ENCODE peak calls at places on chromosomes 16 and 17, in eight cellular contexts. F is lower leg skin, D is ascending aorta, Y is neural progenitor cell, L is epithelial cell of esophagus, B is right lobe of liver, C is endodermal cell, O is GM20000. Q is an unnamed sample.

GRCh38 chr17:64778367-64779290 is 116.5 kb upstream of the SMURF2 start:
- DNase-seq in D (peak), Y (peak), C (peak), F (peak), L (peak), O (peak), B (no peak), Q (peak)

GRCh38 chr16:66652661-66653060 is 43.9 kb downstream of the CMTM4 start:
- DNase-seq in B (no peak), O (no peak), F (no peak), C (no peak), L (no peak), Y (no peak), D (no peak), Q (no peak)

GRCh38 chr16:17258848-17259713 is 211.7 kb downstream of the XYLT1 start:
- DNase-seq in D (no peak), Y (no peak), B (no peak), L (no peak), C (peak), O (peak), F (no peak), Q (no peak)

GRCh38 chr16:11742041-11742535 is 569 bp downstream of the TXNDC11 start:
- DNase-seq in C (peak), B (peak), F (peak), Y (no peak), O (peak), D (peak), L (peak), Q (no peak)

GRCh38 chr16:23079683-23080221 is 69.5 kb downstream of the USP31 start:
- DNase-seq in C (no peak), O (no peak), Y (no peak), D (no peak), L (peak), F (no peak), B (no peak), Q (peak)

GRCh38 chr17:48753794-48754499 is 25.4 kb upstream of the HOXB13 start:
- DNase-seq in F (no peak), O (no peak), L (no peak), B (no peak), D (no peak), C (no peak), Y (no peak), Q (no peak)

GRCh38 chr16:72657791-72658190 is 390.1 kb downstream of the ZFHX3 start:
- DNase-seq in C (no peak), Y (no peak), D (no peak), L (no peak), B (no peak), F (no peak), O (peak), Q (no peak)

GRCh38 chr17:670286-670685 is 44.4 kb downstream of the VPS53 start:
- DNase-seq in D (no peak), Y (no peak), L (no peak), F (peak), B (no peak), O (no peak), C (no peak), Q (no peak)

GRCh38 chr17:74442670-74443515 is 11.0 kb downstream of the GPRC5C start:
- DNase-seq in Y (peak), D (peak), B (peak), L (peak), O (peak), C (peak), F (peak), Q (peak)

GRCh38 chr17:15036238-15036637 is 228.9 kb downstream of the PMP22 start:
- DNase-seq in O (no peak), Y (no peak), L (no peak), F (no peak), B (no peak), D (no peak), C (peak), Q (no peak)
- TF ChIP-seq CTCF in O (no peak), Y (no peak), L (no peak), F (no peak), B (no peak), D (no peak), C (no peak), Q (no peak)

GRCh38 chr16:77406680-77407079 is 28.2 kb downstream of the ADAMTS18 start:
- DNase-seq in C (no peak), D (no peak), O (no peak), B (no peak), F (no peak), Y (no peak), L (no peak), Q (peak)
- TF ChIP-seq CTCF in C (peak), D (no peak), O (no peak), B (no peak), F (no peak), Y (peak), L (peak), Q (peak)

GRCh38 chr17:43006639-43007551 is at the start of gene IFI35:
- DNase-seq in F (peak), L (peak), Y (peak), B (peak), D (peak), C (peak), O (peak), Q (peak)
- TF ChIP-seq CTCF in F (no peak), L (peak), Y (peak), B (peak), D (no peak), C (peak), O (peak), Q (peak)

GRCh38 chr16:2015947-2016208 is 3.7 kb upstream of the NPW start:
- DNase-seq in F (no peak), L (no peak), B (no peak), Y (no peak), D (no peak), C (no peak), O (no peak), Q (no peak)

GRCh38 chr16:2015117-2015946 is 4.3 kb upstream of the NPW start:
- DNase-seq in L (peak), Y (no peak), C (no peak), F (no peak), O (no peak), D (no peak), B (no peak), Q (peak)

GRCh38 chr16:2019500-2019899 is at the start of gene NPW:
- DNase-seq in D (no peak), F (no peak), O (no peak), B (no peak), C (peak), Y (peak), L (no peak), Q (no peak)

GRCh38 chr16:2013527-2013926 is 3.9 kb upstream of the ZNF598 start:
- DNase-seq in Y (no peak), L (no peak), O (no peak), C (no peak), D (no peak), F (no peak), B (no peak), Q (no peak)

GRCh38 chr16:2016407-2016922 is 3.1 kb upstream of the NPW start:
- DNase-seq in Y (peak), C (no peak), B (no peak), L (no peak), O (no peak), F (no peak), D (no peak), Q (no peak)
- TF ChIP-seq CTCF in Y (peak), C (peak), B (no peak), L (peak), O (peak), F (no peak), D (no peak), Q (peak)

GRCh38 chr16:80948886-80949502 is 57.7 kb downstream of the CMC2 start:
- DNase-seq in Y (peak), L (peak), C (peak), F (no peak), O (peak), D (no peak), B (no peak), Q (no peak)
- TF ChIP-seq CTCF in Y (peak), L (peak), C (peak), F (no peak), O (peak), D (peak), B (peak), Q (peak)

GRCh38 chr16:87419971-87420370 is 27.8 kb downstream of the MAP1LC3B start:
- DNase-seq in Y (no peak), L (no peak), F (peak), D (no peak), B (no peak), O (no peak), C (no peak), Q (no peak)

GRCh38 chr16:87421369-87421912 is 29.3 kb downstream of the MAP1LC3B start:
- DNase-seq in B (peak), L (no peak), C (no peak), D (no peak), Y (no peak), F (no peak), O (no peak), Q (no peak)

GRCh38 chr16:87422106-87422505 is 30.0 kb downstream of the MAP1LC3B start:
- DNase-seq in C (no peak), F (no peak), Y (no peak), L (no peak), O (no peak), D (no peak), B (peak), Q (no peak)

GRCh38 chr16:87418644-87419043 is 26.5 kb downstream of the MAP1LC3B start:
- DNase-seq in C (no peak), B (no peak), Y (no peak), O (no peak), F (peak), L (no peak), D (no peak), Q (no peak)

GRCh38 chr16:87420401-87421368 is 28.5 kb downstream of the MAP1LC3B start:
- DNase-seq in L (no peak), Y (no peak), O (no peak), B (no peak), C (no peak), F (peak), D (no peak), Q (no peak)
- TF ChIP-seq CTCF in L (peak), Y (peak), O (no peak), B (peak), C (peak), F (no peak), D (no peak), Q (peak)

DNA sequence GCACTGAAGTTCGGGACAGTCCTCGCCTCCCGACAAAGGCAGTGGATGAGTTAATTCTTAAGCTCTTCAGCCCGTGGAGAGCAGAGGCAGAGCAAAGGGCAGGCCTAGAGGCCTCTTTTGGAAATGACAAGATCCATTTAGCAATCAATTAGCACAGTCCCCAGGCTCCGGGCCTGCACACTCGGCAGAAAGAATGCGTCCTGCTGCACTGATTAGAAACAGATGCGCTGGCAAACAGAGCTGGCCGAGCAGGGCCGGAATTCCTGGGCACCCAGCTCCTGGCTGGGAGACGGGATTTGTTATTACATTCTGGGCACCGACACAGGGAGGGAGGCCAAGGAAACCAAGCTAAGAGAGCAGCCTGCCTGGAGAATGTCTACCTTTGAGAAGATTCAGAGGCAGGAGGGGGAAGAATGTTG is 162.9 kb downstream of the COPRS start:
- DNase-seq in O (no peak), C (peak), L (no peak), B (peak), F (peak), Y (peak), D (peak), Q (no peak)
- TF ChIP-seq CTCF in O (no peak), C (peak), L (no peak), B (peak), F (no peak), Y (peak), D (no peak), Q (no peak)

DNA sequence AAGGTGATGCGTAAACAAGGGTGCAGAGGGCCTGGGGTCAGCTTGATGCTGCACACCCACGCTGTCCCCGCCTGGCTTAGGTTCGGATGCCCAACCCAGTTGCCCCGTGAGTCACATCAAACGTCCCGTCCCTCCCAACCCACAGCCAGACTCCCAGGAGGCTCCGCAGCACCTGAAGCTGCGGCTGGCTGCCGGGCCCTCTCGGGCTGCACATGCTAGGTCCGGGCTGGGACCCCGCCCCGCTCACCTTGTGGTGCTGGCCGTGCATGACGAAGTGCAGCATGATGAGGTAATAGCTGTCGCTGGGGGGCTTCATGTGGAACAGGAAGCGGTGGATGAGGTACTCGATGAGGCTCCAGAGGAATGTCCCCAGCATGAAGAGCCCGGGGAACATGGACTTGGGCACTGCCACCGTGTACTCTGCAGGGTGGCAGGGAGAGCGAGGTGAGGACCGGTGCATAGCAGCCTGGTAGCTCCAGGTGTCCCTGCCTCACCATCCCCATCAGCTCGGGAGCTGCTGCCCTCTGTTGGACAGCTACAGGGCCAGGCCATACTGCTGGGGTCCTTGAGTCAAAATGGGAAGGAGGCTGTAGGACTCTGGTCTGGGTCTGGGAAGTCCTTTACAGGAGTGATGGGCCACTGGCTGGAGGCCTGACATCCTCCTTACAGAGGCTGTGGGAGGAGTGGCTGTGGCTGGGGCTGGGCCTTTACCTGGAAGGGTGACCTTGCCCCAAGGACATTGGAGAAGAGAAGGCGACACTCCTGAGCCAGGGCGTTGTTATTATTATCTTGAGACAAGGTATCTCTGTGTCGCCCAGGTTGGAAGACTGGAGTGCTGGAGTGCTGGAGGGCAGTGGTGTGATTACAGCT is 18.3 kb upstream of the MLKL start:
- DNase-seq in Y (no peak), D (no peak), O (no peak), L (no peak), B (peak), C (no peak), F (no peak), Q (no peak)
- TF ChIP-seq CTCF in Y (no peak), D (no peak), O (no peak), L (no peak), B (no peak), C (peak), F (no peak), Q (no peak)

DNA sequence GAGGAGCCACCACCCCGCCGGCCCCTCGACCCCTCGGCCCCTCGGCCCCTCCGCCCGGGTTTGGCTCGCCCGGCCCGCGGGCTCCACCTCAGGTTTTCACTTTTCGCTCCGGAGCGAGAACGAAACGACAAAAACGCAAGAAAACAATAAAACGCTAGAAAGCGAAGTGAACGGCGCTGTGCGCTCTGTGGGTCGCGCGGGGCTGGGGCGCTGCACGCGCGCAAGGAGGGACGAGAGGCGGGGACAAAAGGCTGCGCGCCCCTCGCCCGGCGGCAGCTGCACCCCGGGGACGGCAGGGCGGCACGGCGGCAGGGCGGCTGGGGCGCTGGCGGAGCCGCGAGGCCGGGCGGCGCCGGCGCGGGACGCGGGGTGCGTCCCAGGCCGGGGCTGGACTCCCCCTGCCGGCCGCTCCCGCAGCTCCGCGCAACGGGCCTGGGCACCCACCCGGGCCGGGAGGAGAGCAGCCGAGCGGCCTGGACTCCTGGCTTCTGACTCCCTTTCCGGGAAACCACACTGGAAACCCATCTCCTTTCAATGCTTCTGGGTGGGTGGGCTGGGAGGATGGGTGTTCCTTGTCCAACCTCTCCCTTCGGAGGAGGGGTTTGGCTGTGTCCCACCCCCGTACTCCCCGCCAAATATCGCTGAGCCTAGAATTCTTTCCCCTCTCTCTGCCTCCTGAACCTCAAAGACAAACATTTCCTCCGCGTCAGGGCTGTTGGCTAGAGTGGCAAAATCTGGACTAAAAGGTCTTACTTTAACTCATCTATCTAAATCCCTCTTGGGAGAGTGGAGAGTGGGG is 9.9 kb downstream of the TBX2 start:
- DNase-seq in C (peak), O (peak), Y (peak), D (peak), L (peak), B (peak), F (peak), Q (no peak)
- TF ChIP-seq CTCF in C (peak), O (peak), Y (peak), D (peak), L (peak), B (peak), F (no peak), Q (peak)

Q was measured in bronchial epithelial cell.